ENCODE peak calls at places on chromosomes 2 and 18, in five cellular contexts. G, F, I, V and P are unnamed samples.

GRCh38 chr2:109400102-109400501 is 213.7 kb downstream of the SEPTIN10 start:
- DNase-seq in G (no peak), V (no peak), F (no peak), I (no peak), P (no peak)

GRCh38 chr2:134408791-134409190 is 154.9 kb downstream of the MGAT5 start:
- DNase-seq in G (peak), V (no peak), F (no peak), I (no peak), P (peak)

GRCh38 chr2:232350804-232351685 is 27.5 kb upstream of the ALPP start:
- DNase-seq in I (no peak), F (peak), G (no peak), V (no peak), P (no peak)

GRCh38 chr2:238305092-238305862 is 15.0 kb upstream of the TRAF3IP1 start:
- DNase-seq in I (no peak), F (peak), V (no peak), G (no peak), P (no peak)

GRCh38 chr2:24208490-24208889 is 33.6 kb downstream of the FAM228A start:
- DNase-seq in G (no peak), V (no peak), I (no peak), F (no peak), P (no peak)

GRCh38 chr18:72940509-72940908 is 72.7 kb upstream of the NETO1 start:
- DNase-seq in G (no peak), V (no peak), F (no peak), I (no peak), P (no peak)

GRCh38 chr18:31102020-31102684 is at the start of gene DSC2:
- DNase-seq in I (peak), G (no peak), V (no peak), F (no peak), P (no peak)

GRCh38 chr18:48991299-48992055 is 40.7 kb upstream of the SMAD7 start:
- DNase-seq in I (no peak), V (no peak), F (no peak), G (no peak), P (no peak)

GRCh38 chr2:69994166-69994565 is 32.7 kb upstream of the ASPRV1 start:
- DNase-seq in V (no peak), G (no peak), I (no peak), F (peak), P (no peak)

GRCh38 chr2:53104263-53104662 is 663.3 kb upstream of the CHAC2 start:
- DNase-seq in G (peak), I (no peak), V (no peak), F (no peak), P (peak)